ENCODE peak calls at places on chromosomes 1 and 21, in eight cellular contexts. O is activated naive CD4-positive, alpha-beta T cell treated with Interleukin-2 at 50 U/mL for 16 hours; Z is neural crest cell; R is mucosa of gallbladder; N is EL; E is G401; U is thoracic aorta; X is hepatic stellate cell. W is an unnamed sample.

GRCh38 chr1:68490046-68490651 is 6.7 kb downstream of the DEPDC1 start:
- DNase-seq in O (no peak), Z (no peak), R (no peak), N (no peak), E (no peak), U (no peak), X (no peak), W (no peak)

GRCh38 chr1:32759521-32759980 is 57.0 kb upstream of the SYNC start:
- DNase-seq in O (no peak), Z (no peak), R (peak), N (no peak), E (no peak), U (no peak), X (no peak), W (no peak)

GRCh38 chr1:25198731-25199231 is 33.5 kb downstream of the SYF2 start:
- DNase-seq in O (no peak), Z (no peak), R (peak), N (no peak), E (peak), U (no peak), X (peak), W (no peak)

GRCh38 chr1:2561898-2562895 is 6.0 kb downstream of the TNFRSF14 start:
- DNase-seq in O (no peak), Z (no peak), R (no peak), N (no peak), E (no peak), U (no peak), X (no peak), W (no peak)

GRCh38 chr21:45523411-45524101 is 18.7 kb downstream of the SLC19A1 start:
- DNase-seq in O (no peak), Z (no peak), R (no peak), N (no peak), E (no peak), U (no peak), X (no peak), W (no peak)

GRCh38 chr1:215595231-215595630 is 28.1 kb downstream of the KCTD3 start:
- DNase-seq in O (no peak), Z (no peak), R (no peak), N (peak), E (no peak), U (no peak), X (no peak), W (no peak)

GRCh38 chr1:145871994-145872411 is 13.1 kb upstream of the PIAS3 start:
- DNase-seq in O (peak), Z (no peak), R (no peak), N (peak), E (peak), U (no peak), X (peak), W (peak)

GRCh38 chr1:192538407-192539311 is 36.9 kb upstream of the RGS1 start:
- DNase-seq in O (no peak), Z (no peak), R (no peak), N (no peak), E (no peak), U (no peak), X (no peak), W (peak)

GRCh38 chr21:41885341-41886024 is 6.3 kb upstream of the PRDM15 start:
- DNase-seq in O (no peak), Z (no peak), R (no peak), N (no peak), E (no peak), U (no peak), X (no peak), W (no peak)

GRCh38 chr1:10613861-10614260 is 139.1 kb downstream of the PEX14 start:
- DNase-seq in O (no peak), Z (no peak), R (no peak), N (no peak), E (no peak), U (no peak), X (no peak), W (no peak)

GRCh38 chr1:201628490-201628889 is 89.6 kb downstream of the NAV1 start:
- DNase-seq in O (no peak), Z (no peak), R (no peak), N (no peak), E (no peak), U (no peak), X (no peak), W (no peak)

GRCh38 chr21:42850866-42851391 is 28.4 kb downstream of the WDR4 start:
- DNase-seq in O (peak), Z (no peak), R (no peak), N (peak), E (no peak), U (no peak), X (peak), W (peak)

GRCh38 chr1:227038401-227038800 is 98.3 kb downstream of the COQ8A start:
- DNase-seq in O (no peak), Z (no peak), R (no peak), N (no peak), E (no peak), U (no peak), X (no peak), W (no peak)

GRCh38 chr1:73593379-73593778 is 604.6 kb downstream of the LRRIQ3 start:
- DNase-seq in O (no peak), Z (no peak), R (peak), N (peak), E (no peak), U (no peak), X (no peak), W (no peak)

GRCh38 chr1:63693956-63694607 is 79.7 kb upstream of the ROR1 start:
- DNase-seq in O (no peak), Z (no peak), R (no peak), N (peak), E (no peak), U (no peak), X (peak), W (no peak)

GRCh38 chr21:29164330-29164942 is 34.0 kb downstream of the MAP3K7CL start:
- DNase-seq in O (no peak), Z (no peak), R (no peak), N (peak), E (peak), U (no peak), X (peak), W (no peak)